ENCODE peak calls at places on chromosome 18, in seven cellular contexts. N is NCI-H1105; M is cardiac muscle cell; B is activated CD4-positive, CD25-positive, alpha-beta regulatory T cell treated with anti-CD3 and anti-CD28 coated beads, Interleukin-2, amount 50 U/mL, for 16 hours; V is adipocyte; R is GM03348; W is H54. Q is an unnamed sample.

GRCh38 chr18:47150029-47150823 is at the start of gene HDHD2:
- DNase-seq in N (peak), M (peak), B (peak), V (peak), R (peak), W (peak), Q (peak)

GRCh38 chr18:57976230-57976773 is 67.7 kb upstream of the NEDD4L start:
- DNase-seq in N (no peak), M (no peak), B (no peak), V (no peak), R (no peak), W (no peak), Q (peak)

GRCh38 chr18:8791171-8791651 is 85.9 kb downstream of the MTCL1 start:
- DNase-seq in N (no peak), M (no peak), B (no peak), V (peak), R (no peak), W (no peak), Q (no peak)

GRCh38 chr18:80070825-80071224 is 36.6 kb downstream of the RBFA start:
- DNase-seq in N (no peak), M (no peak), B (no peak), V (no peak), R (no peak), W (no peak), Q (no peak)

GRCh38 chr18:31225668-31226067 is 63.0 kb upstream of the DSC1 start:
- DNase-seq in N (no peak), M (peak), B (no peak), V (peak), R (no peak), W (no peak), Q (no peak)

GRCh38 chr18:45365835-45366234 is 249.4 kb upstream of the SLC14A2 start:
- DNase-seq in N (no peak), M (no peak), B (no peak), V (peak), R (peak), W (no peak), Q (no peak)

GRCh38 chr18:31410716-31411483 is 34.3 kb downstream of the DSG4 start:
- DNase-seq in N (no peak), M (no peak), B (no peak), V (no peak), R (no peak), W (no peak), Q (no peak)

GRCh38 chr18:58447342-58448190 is 181.3 kb downstream of the ALPK2 start:
- DNase-seq in N (no peak), M (peak), B (no peak), V (peak), R (peak), W (no peak), Q (no peak)

GRCh38 chr18:77566604-77567003 is 317.0 kb downstream of the GALR1 start:
- DNase-seq in N (no peak), M (no peak), B (no peak), V (no peak), R (no peak), W (no peak), Q (no peak)

GRCh38 chr18:28115149-28115550 is 61.8 kb downstream of the CDH2 start:
- DNase-seq in N (no peak), M (peak), B (no peak), V (peak), R (peak), W (no peak), Q (no peak)

GRCh38 chr18:6729247-6730091 is at the start of gene ARHGAP28:
- DNase-seq in N (peak), M (peak), B (no peak), V (peak), R (peak), W (peak), Q (peak)

GRCh38 chr18:58669731-58670379 is 1.4 kb upstream of the MALT1 start:
- DNase-seq in N (peak), M (no peak), B (no peak), V (peak), R (no peak), W (peak), Q (no peak)

GRCh38 chr18:57518533-57518932 is 68.0 kb downstream of the FECH start:
- DNase-seq in N (peak), M (no peak), B (no peak), V (no peak), R (no peak), W (no peak), Q (no peak)

Q was measured in MM.1S.